ENCODE peak calls at places on chromosomes 7 and 10, in four cellular contexts. N is H1, V is mesenchymal stem cell, L is IMR-90. S is an unnamed sample.

GRCh38 chr10:17643339-17643754 is 604 bp upstream of the STAM start:
- DNase-seq in N (no peak), V (peak; percentile 90), L (peak; percentile 78), S (no peak)

GRCh38 chr7:128937647-128938523 is at the start of gene IRF5:
- DNase-seq in N (no peak), V (no peak), L (no peak), S (no peak)

GRCh38 chr10:99345350-99345749 is 16.2 kb downstream of the CNNM1 start:
- DNase-seq in N (no peak), V (peak; percentile 64), L (peak; percentile 68), S (no peak)

GRCh38 chr7:115297651-115298050 is 375.8 kb downstream of the MDFIC start:
- DNase-seq in N (no peak), V (peak; percentile 53), L (peak; percentile 64), S (no peak)

GRCh38 chr7:150382123-150382843 is 3.2 kb downstream of the ZNF775 start:
- DNase-seq in N (no peak), V (no peak), L (no peak), S (no peak)

GRCh38 chr7:56046728-56047445 is 4.4 kb downstream of the PSPH start:
- DNase-seq in N (no peak), V (peak; percentile 94), L (peak; percentile 88), S (no peak)

GRCh38 chr7:957418-958220 is 3.1 kb upstream of the ADAP1 start:
- DNase-seq in N (no peak), V (no peak), L (no peak), S (no peak)

GRCh38 chr7:157016352-157017041 is 6.0 kb upstream of the MNX1 start:
- DNase-seq in N (no peak), V (no peak), L (no peak), S (no peak)

GRCh38 chr10:22927661-22928403 is at the start of gene ARMC3:
- DNase-seq in N (peak; percentile 41), V (peak; percentile 78), L (no peak), S (peak; percentile 82)

GRCh38 chr7:37352974-37353948 is 95.4 kb downstream of the ELMO1 start:
- DNase-seq in N (peak; percentile 17), V (no peak), L (no peak), S (no peak)

GRCh38 chr10:2222631-2223030 is 485.3 kb upstream of the ADARB2 start:
- DNase-seq in N (no peak), V (no peak), L (no peak), S (no peak)

GRCh38 chr7:1331576-1332467 is 99.2 kb downstream of the UNCX start:
- DNase-seq in N (no peak), V (no peak), L (no peak), S (no peak)

GRCh38 chr7:43758861-43759683 is 592 bp downstream of the BLVRA start:
- DNase-seq in N (no peak), V (peak; percentile 64), L (peak; percentile 31), S (peak; percentile 29)

GRCh38 chr10:93376372-93377296 is 105.5 kb downstream of the MYOF start:
- DNase-seq in N (no peak), V (peak; percentile 90), L (peak; percentile 90), S (peak; percentile 75)

GRCh38 chr7:16934947-16935742 is 53.4 kb upstream of the AGR3 start:
- DNase-seq in N (no peak), V (no peak), L (peak; percentile 48), S (no peak)

GRCh38 chr10:103709341-103709920 is 145.9 kb downstream of the SH3PXD2A start:
- DNase-seq in N (no peak), V (peak; percentile 41), L (peak; percentile 66), S (no peak)

GRCh38 chr7:26918241-26918640 is 53.9 kb upstream of the SKAP2 start:
- DNase-seq in N (no peak), V (no peak), L (no peak), S (no peak)

GRCh38 chr7:24741691-24742639 is 15.3 kb downstream of the GSDME start:
- DNase-seq in N (no peak), V (peak; percentile 83), L (peak; percentile 99), S (no peak)

GRCh38 chr7:121831320-121831719 is 41.6 kb upstream of the PTPRZ1 start:
- DNase-seq in N (no peak), V (no peak), L (no peak), S (no peak)

GRCh38 chr7:9028012-9028411 is 594.6 kb downstream of the NXPH1 start:
- DNase-seq in N (no peak), V (no peak), L (no peak), S (no peak)

GRCh38 chr10:71243756-71244637 is 31.6 kb downstream of the UNC5B start:
- DNase-seq in N (no peak), V (peak; percentile 78), L (peak; percentile 28), S (no peak)

GRCh38 chr7:138166681-138167080 is 90.4 kb downstream of the AKR1D1 start:
- DNase-seq in N (no peak), V (no peak), L (no peak), S (no peak)

GRCh38 chr7:40310213-40310612 is 175.4 kb downstream of the SUGCT start:
- DNase-seq in N (no peak), V (no peak), L (peak; percentile 12), S (no peak)

DNA sequence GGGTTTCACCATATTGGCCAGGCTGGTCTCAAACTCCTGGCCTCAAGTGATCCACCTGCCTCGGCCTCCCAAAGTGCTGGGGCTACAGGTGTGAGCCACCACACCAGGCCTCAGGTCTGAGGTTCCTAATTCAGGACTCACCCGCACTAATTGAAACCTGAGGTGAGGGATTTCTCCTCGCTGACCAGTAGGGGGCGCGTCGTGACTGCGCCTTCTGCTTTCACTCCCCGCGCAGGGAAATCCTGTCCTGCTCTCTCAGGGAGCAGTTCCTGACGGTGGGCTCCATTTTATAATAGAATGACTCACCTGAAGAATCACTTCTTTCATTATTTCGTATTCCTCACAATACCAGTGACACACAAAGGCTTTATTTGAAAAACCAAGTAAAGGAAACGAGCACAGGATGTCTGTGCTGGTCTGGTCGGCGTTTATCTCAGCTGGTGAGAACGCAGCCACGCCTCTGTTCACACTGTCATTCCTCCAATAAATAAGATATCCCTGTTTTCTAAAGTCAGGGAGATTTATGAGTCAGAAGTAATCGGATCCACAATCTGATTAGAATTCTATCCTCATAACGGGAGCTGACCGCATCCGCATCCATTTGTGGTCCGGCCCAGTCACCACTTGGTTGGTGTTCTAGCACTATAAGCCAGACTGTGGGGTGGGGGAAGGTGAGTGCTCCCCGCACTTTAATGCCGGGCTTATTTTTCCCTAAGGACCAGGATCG is 35.4 kb downstream of the BAG3 start:
- DNase-seq in N (peak; percentile 36), V (peak; percentile 82), L (peak; percentile 89), S (peak; percentile 74)
- H3K18ac ChIP-seq in N (peak overlapping the region; percentile 41), V (no peak overlapping the region), L (no peak overlapping the region), S (no peak overlapping the region)

DNA sequence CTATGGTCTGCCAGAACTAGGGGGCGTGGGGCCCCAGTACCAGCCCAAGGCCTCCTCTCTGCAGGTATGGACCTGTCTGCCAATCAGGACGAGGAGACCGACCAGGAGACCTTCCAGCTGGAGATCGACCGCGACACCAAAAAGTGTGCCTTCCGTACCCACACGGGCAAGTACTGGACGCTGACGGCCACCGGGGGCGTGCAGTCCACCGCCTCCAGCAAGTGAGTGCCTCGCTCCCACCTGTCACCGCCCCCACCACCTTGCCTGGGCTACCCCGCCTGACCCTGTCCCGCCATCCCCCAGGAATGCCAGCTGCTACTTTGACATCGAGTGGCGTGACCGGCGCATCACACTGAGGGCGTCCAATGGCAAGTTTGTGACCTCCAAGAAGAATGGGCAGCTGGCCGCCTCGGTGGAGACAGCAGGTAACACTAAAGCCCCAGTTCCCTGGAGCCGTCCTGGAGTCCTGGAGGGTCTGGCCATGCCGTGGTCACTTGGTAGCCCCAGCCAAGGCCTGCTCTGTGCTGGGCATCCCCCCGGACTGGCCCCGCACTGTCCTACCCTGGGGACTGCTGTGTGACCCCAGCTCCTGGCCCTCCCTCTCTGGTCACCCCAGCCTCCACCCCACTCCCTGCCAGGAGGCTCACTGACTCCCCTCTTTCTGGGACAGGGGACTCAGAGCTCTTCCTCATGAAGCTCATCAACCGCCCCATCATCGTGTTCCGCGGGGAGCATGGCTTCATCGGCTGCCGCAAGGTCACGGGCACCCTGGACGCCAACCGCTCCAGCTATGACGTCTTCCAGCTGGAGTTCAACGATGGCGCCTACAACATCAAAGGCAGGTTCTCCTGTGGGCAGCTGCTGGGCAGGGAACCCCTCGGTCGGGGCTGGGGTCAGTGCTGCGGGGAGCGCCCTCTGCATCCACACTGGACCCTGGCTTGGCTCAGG is 178.0 kb downstream of the RNF216 start:
- DNase-seq in N (no peak), V (no peak), L (no peak), S (no peak)
- H3K4ac ChIP-seq in N (no peak overlapping the region), V (no peak overlapping the region), L (no peak overlapping the region), S (no peak overlapping the region)

GRCh38 chr7:5689716-5690115 is 91.7 kb downstream of the RNF216 start:
- DNase-seq in N (no peak), V (no peak), L (no peak), S (no peak)

GRCh38 chr7:5692112-5692844 is 89.2 kb downstream of the RNF216 start:
- DNase-seq in N (no peak), V (peak; percentile 99), L (peak; percentile 98), S (no peak)

GRCh38 chr7:5692845-5693278 is 88.6 kb downstream of the RNF216 start:
- DNase-seq in N (no peak), V (peak; percentile 83), L (peak; percentile 82), S (no peak)

GRCh38 chr7:5691536-5692090 is 89.8 kb downstream of the RNF216 start:
- DNase-seq in N (no peak), V (peak; percentile 76), L (no peak), S (no peak)

GRCh38 chr7:5690931-5691461 is 90.5 kb downstream of the RNF216 start:
- DNase-seq in N (no peak), V (peak; percentile 76), L (no peak), S (no peak)
- H3K18ac ChIP-seq in N (no peak overlapping the region), V (peak overlapping the region; percentile 96), L (peak overlapping the region; percentile 99), S (no peak overlapping the region)

DNA sequence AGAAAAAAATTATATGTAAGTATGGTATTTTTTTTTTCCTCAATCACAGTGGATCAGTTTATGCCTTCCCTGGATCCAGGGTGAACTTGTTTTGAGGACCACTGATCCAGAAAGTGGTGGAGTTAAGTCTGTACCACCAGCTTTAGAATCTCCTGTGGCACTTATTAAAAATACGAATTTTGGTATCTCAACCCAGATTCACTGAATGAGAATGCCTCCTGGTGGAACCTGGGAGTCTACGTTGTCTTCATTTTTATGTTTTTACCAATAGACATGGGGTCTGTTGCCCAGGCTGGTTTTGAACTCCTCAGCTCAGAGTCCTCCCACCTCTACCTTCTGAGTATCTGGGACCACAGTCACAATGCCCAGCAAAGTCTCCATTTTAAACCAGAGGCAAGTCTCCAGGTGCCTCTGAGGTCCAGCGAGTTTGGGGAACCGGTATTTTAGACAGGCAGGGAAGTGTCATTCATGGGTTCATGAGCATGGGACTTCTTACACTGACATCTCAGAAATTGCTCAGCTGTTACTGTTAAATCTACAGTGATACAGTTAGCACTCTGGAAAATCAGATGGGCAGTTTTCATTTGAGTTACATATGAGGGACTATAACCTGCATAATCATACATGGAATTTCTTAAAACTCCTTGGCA is 200.9 kb downstream of the AUTS2 start:
- DNase-seq in N (no peak), V (no peak), L (no peak), S (no peak)
- H3K4ac ChIP-seq in N (no peak overlapping the region), V (no peak overlapping the region), L (no peak overlapping the region), S (no peak overlapping the region)

GRCh38 chr10:125160856-125161569 is 650 bp upstream of the CTBP2 start:
- DNase-seq in N (peak; percentile 62), V (peak; percentile 91), L (peak; percentile 85), S (peak; percentile 90)
- H3K18ac ChIP-seq in N (peak overlapping the region; percentile 78), V (peak overlapping the region; percentile 75), L (peak overlapping the region; percentile 80), S (peak overlapping the region; percentile 98)

GRCh38 chr10:69629897-69630650 is at the start of gene FAM241B:
- DNase-seq in N (no peak), V (peak; percentile 23), L (peak; percentile 5), S (peak; percentile 67)
- H3K4ac ChIP-seq in N (peak within 1 kb of the TSS; percentile 57), V (no peak within 1 kb of the TSS), L (no peak within 1 kb of the TSS), S (peak within 1 kb of the TSS; percentile 41)

GRCh38 chr7:139231513-139232376 is 708 bp downstream of the UBN2 start:
- DNase-seq in N (peak; percentile 3), V (peak; percentile 64), L (peak; percentile 6), S (peak; percentile 9)
- H3K18ac ChIP-seq in N (no peak overlapping the region), V (peak overlapping the region; percentile 79), L (no peak overlapping the region), S (peak overlapping the region; percentile 99)

S was measured in neuronal stem cell.